ENCODE peak calls at places on chromosomes 12 and 14, in eight cellular contexts. One of them, this sample, is unnamed.

GRCh38 chr12:98869886-98870285 is 224.8 kb downstream of the APAF1 start:
- DNase-seq in smooth muscle cell of the brain vasculature: no peak
- DNase-seq in Caki2: no peak
- DNase-seq in B cell: no peak
- DNase-seq in NCI-H2171 treated with DMSO at 0.1 percent for 48 hours: no peak
- DNase-seq in cardiac septum: no peak
- DNase-seq in HT-29: no peak
- DNase-seq in HepG2: no peak
- DNase-seq in this sample: no peak

GRCh38 chr14:30034049-30034635 is 106.5 kb upstream of the PRKD1 start:
- DNase-seq in smooth muscle cell of the brain vasculature: no peak
- DNase-seq in Caki2: no peak
- DNase-seq in B cell: no peak
- DNase-seq in NCI-H2171 treated with DMSO at 0.1 percent for 48 hours: peak; percentile 80
- DNase-seq in cardiac septum: no peak
- DNase-seq in HT-29: no peak
- DNase-seq in HepG2: no peak
- DNase-seq in this sample: no peak

GRCh38 chr14:69797573-69798338 is 715 bp upstream of the SLC10A1 start:
- DNase-seq in smooth muscle cell of the brain vasculature: no peak
- DNase-seq in Caki2: no peak
- DNase-seq in B cell: no peak
- DNase-seq in NCI-H2171 treated with DMSO at 0.1 percent for 48 hours: no peak
- DNase-seq in cardiac septum: no peak
- DNase-seq in HT-29: no peak
- DNase-seq in HepG2: no peak
- DNase-seq in this sample: no peak

GRCh38 chr12:31479516-31480210 is 111.3 kb downstream of the DENND5B start:
- DNase-seq in smooth muscle cell of the brain vasculature: no peak
- DNase-seq in Caki2: no peak
- DNase-seq in B cell: no peak
- DNase-seq in NCI-H2171 treated with DMSO at 0.1 percent for 48 hours: no peak
- DNase-seq in cardiac septum: no peak
- DNase-seq in HT-29: no peak
- DNase-seq in HepG2: no peak
- DNase-seq in this sample: no peak

GRCh38 chr14:89473569-89473968 is 56.5 kb upstream of the FOXN3 start:
- DNase-seq in smooth muscle cell of the brain vasculature: no peak
- DNase-seq in Caki2: no peak
- DNase-seq in B cell: no peak
- DNase-seq in NCI-H2171 treated with DMSO at 0.1 percent for 48 hours: no peak
- DNase-seq in cardiac septum: no peak
- DNase-seq in HT-29: no peak
- DNase-seq in HepG2: no peak
- DNase-seq in this sample: no peak

GRCh38 chr14:92408186-92408585 is 85.2 kb downstream of the SLC24A4 start:
- DNase-seq in smooth muscle cell of the brain vasculature: no peak
- DNase-seq in Caki2: no peak
- DNase-seq in B cell: no peak
- DNase-seq in NCI-H2171 treated with DMSO at 0.1 percent for 48 hours: no peak
- DNase-seq in cardiac septum: no peak
- DNase-seq in HT-29: no peak
- DNase-seq in HepG2: no peak
- DNase-seq in this sample: no peak

GRCh38 chr12:16499617-16500016 is 106.3 kb downstream of the LMO3 start:
- DNase-seq in smooth muscle cell of the brain vasculature: no peak
- DNase-seq in Caki2: no peak
- DNase-seq in B cell: no peak
- DNase-seq in NCI-H2171 treated with DMSO at 0.1 percent for 48 hours: no peak
- DNase-seq in cardiac septum: no peak
- DNase-seq in HT-29: no peak
- DNase-seq in HepG2: no peak
- DNase-seq in this sample: no peak

GRCh38 chr12:57175428-57176138 is 28.2 kb upstream of the LRP1-AS start:
- DNase-seq in smooth muscle cell of the brain vasculature: no peak
- DNase-seq in Caki2: no peak
- DNase-seq in B cell: no peak
- DNase-seq in NCI-H2171 treated with DMSO at 0.1 percent for 48 hours: no peak
- DNase-seq in cardiac septum: no peak
- DNase-seq in HT-29: peak; percentile 93
- DNase-seq in HepG2: peak; percentile 39
- DNase-seq in this sample: no peak

GRCh38 chr12:24754690-24755638 is 193.9 kb downstream of the BCAT1 start:
- DNase-seq in smooth muscle cell of the brain vasculature: no peak
- DNase-seq in Caki2: no peak
- DNase-seq in B cell: no peak
- DNase-seq in NCI-H2171 treated with DMSO at 0.1 percent for 48 hours: no peak
- DNase-seq in cardiac septum: no peak
- DNase-seq in HT-29: no peak
- DNase-seq in HepG2: peak; percentile 94
- DNase-seq in this sample: no peak

GRCh38 chr12:53062011-53062961 is 12.4 kb downstream of the TNS2 start:
- DNase-seq in smooth muscle cell of the brain vasculature: no peak
- DNase-seq in Caki2: no peak
- DNase-seq in B cell: peak; percentile 32
- DNase-seq in NCI-H2171 treated with DMSO at 0.1 percent for 48 hours: peak; percentile 48
- DNase-seq in cardiac septum: peak; percentile 70
- DNase-seq in HT-29: no peak
- DNase-seq in HepG2: no peak
- DNase-seq in this sample: no peak

GRCh38 chr12:92277795-92278194 is 132.1 kb upstream of the BTG1 start:
- DNase-seq in smooth muscle cell of the brain vasculature: no peak
- DNase-seq in Caki2: no peak
- DNase-seq in B cell: no peak
- DNase-seq in NCI-H2171 treated with DMSO at 0.1 percent for 48 hours: no peak
- DNase-seq in cardiac septum: no peak
- DNase-seq in HT-29: no peak
- DNase-seq in HepG2: no peak
- DNase-seq in this sample: no peak

GRCh38 chr12:24664151-24664550 is 284.8 kb downstream of the BCAT1 start:
- DNase-seq in smooth muscle cell of the brain vasculature: no peak
- DNase-seq in Caki2: no peak
- DNase-seq in B cell: no peak
- DNase-seq in NCI-H2171 treated with DMSO at 0.1 percent for 48 hours: no peak
- DNase-seq in cardiac septum: no peak
- DNase-seq in HT-29: no peak
- DNase-seq in HepG2: no peak
- DNase-seq in this sample: no peak

GRCh38 chr12:50749459-50749882 is 14.4 kb upstream of the ATF1 start:
- DNase-seq in smooth muscle cell of the brain vasculature: no peak
- DNase-seq in Caki2: no peak
- DNase-seq in B cell: no peak
- DNase-seq in NCI-H2171 treated with DMSO at 0.1 percent for 48 hours: no peak
- DNase-seq in cardiac septum: no peak
- DNase-seq in HT-29: no peak
- DNase-seq in HepG2: no peak
- DNase-seq in this sample: no peak

GRCh38 chr14:83419420-83419819 is 1885.8 kb upstream of the SEL1L start:
- DNase-seq in smooth muscle cell of the brain vasculature: no peak
- DNase-seq in Caki2: no peak
- DNase-seq in B cell: no peak
- DNase-seq in NCI-H2171 treated with DMSO at 0.1 percent for 48 hours: no peak
- DNase-seq in cardiac septum: no peak
- DNase-seq in HT-29: no peak
- DNase-seq in HepG2: no peak
- DNase-seq in this sample: no peak

GRCh38 chr12:93466625-93467350 is 526 bp upstream of the MRPL42 start:
- DNase-seq in smooth muscle cell of the brain vasculature: no peak
- DNase-seq in Caki2: no peak
- DNase-seq in B cell: no peak
- DNase-seq in NCI-H2171 treated with DMSO at 0.1 percent for 48 hours: no peak
- DNase-seq in cardiac septum: no peak
- DNase-seq in HT-29: no peak
- DNase-seq in HepG2: no peak
- DNase-seq in this sample: no peak

GRCh38 chr14:88363624-88364023 is 21.8 kb upstream of the SPATA7 start:
- DNase-seq in smooth muscle cell of the brain vasculature: no peak
- DNase-seq in Caki2: no peak
- DNase-seq in B cell: no peak
- DNase-seq in NCI-H2171 treated with DMSO at 0.1 percent for 48 hours: no peak
- DNase-seq in cardiac septum: no peak
- DNase-seq in HT-29: no peak
- DNase-seq in HepG2: no peak
- DNase-seq in this sample: no peak

GRCh38 chr12:25855716-25856115 is 102.8 kb upstream of the RASSF8 start:
- DNase-seq in smooth muscle cell of the brain vasculature: no peak
- DNase-seq in Caki2: no peak
- DNase-seq in B cell: no peak
- DNase-seq in NCI-H2171 treated with DMSO at 0.1 percent for 48 hours: no peak
- DNase-seq in cardiac septum: no peak
- DNase-seq in HT-29: no peak
- DNase-seq in HepG2: no peak
- DNase-seq in this sample: no peak

GRCh38 chr12:125254856-125255255 is 189.6 kb downstream of the AACS start:
- DNase-seq in smooth muscle cell of the brain vasculature: no peak
- DNase-seq in Caki2: no peak
- DNase-seq in B cell: no peak
- DNase-seq in NCI-H2171 treated with DMSO at 0.1 percent for 48 hours: no peak
- DNase-seq in cardiac septum: no peak
- DNase-seq in HT-29: no peak
- DNase-seq in HepG2: no peak
- DNase-seq in this sample: no peak

GRCh38 chr12:39764944-39765560 is 145.4 kb upstream of the ABCD2 start:
- DNase-seq in smooth muscle cell of the brain vasculature: peak; percentile 13
- DNase-seq in Caki2: peak; percentile 16
- DNase-seq in B cell: no peak
- DNase-seq in NCI-H2171 treated with DMSO at 0.1 percent for 48 hours: peak; percentile 35
- DNase-seq in cardiac septum: no peak
- DNase-seq in HT-29: peak; percentile 25
- DNase-seq in HepG2: peak; percentile 12
- DNase-seq in this sample: no peak

GRCh38 chr12:110185626-110186025 is 61.5 kb downstream of the IFT81 start:
- DNase-seq in smooth muscle cell of the brain vasculature: no peak
- DNase-seq in Caki2: no peak
- DNase-seq in B cell: no peak
- DNase-seq in NCI-H2171 treated with DMSO at 0.1 percent for 48 hours: no peak
- DNase-seq in cardiac septum: no peak
- DNase-seq in HT-29: no peak
- DNase-seq in HepG2: no peak
- DNase-seq in this sample: no peak

GRCh38 chr14:54981698-54982097 is 45.2 kb downstream of the WDHD1 start:
- DNase-seq in smooth muscle cell of the brain vasculature: no peak
- DNase-seq in Caki2: no peak
- DNase-seq in B cell: no peak
- DNase-seq in NCI-H2171 treated with DMSO at 0.1 percent for 48 hours: peak; percentile 18
- DNase-seq in cardiac septum: no peak
- DNase-seq in HT-29: peak; percentile 1
- DNase-seq in HepG2: no peak
- DNase-seq in this sample: no peak

GRCh38 chr12:88600272-88600671 is 20.0 kb upstream of the KITLG start:
- DNase-seq in smooth muscle cell of the brain vasculature: no peak
- DNase-seq in Caki2: peak; percentile 6
- DNase-seq in B cell: no peak
- DNase-seq in NCI-H2171 treated with DMSO at 0.1 percent for 48 hours: no peak
- DNase-seq in cardiac septum: no peak
- DNase-seq in HT-29: no peak
- DNase-seq in HepG2: no peak
- DNase-seq in this sample: no peak

GRCh38 chr14:63726499-63726898 is 1.4 kb downstream of the SGPP1 start:
- DNase-seq in smooth muscle cell of the brain vasculature: no peak
- DNase-seq in Caki2: no peak
- DNase-seq in B cell: no peak
- DNase-seq in NCI-H2171 treated with DMSO at 0.1 percent for 48 hours: no peak
- DNase-seq in cardiac septum: no peak
- DNase-seq in HT-29: no peak
- DNase-seq in HepG2: peak; percentile 17
- DNase-seq in this sample: no peak

GRCh38 chr12:6451348-6452244 is at the start of gene TAPBPL:
- DNase-seq in smooth muscle cell of the brain vasculature: peak; percentile 46
- DNase-seq in Caki2: peak; percentile 83
- DNase-seq in B cell: peak; percentile 85
- DNase-seq in NCI-H2171 treated with DMSO at 0.1 percent for 48 hours: peak; percentile 100
- DNase-seq in cardiac septum: peak; percentile 92
- DNase-seq in HT-29: peak; percentile 70
- DNase-seq in HepG2: peak; percentile 89
- DNase-seq in this sample: peak; percentile 77

GRCh38 chr12:26150737-26151450 is 26.1 kb upstream of the BHLHE41 start:
- DNase-seq in smooth muscle cell of the brain vasculature: no peak
- DNase-seq in Caki2: no peak
- DNase-seq in B cell: no peak
- DNase-seq in NCI-H2171 treated with DMSO at 0.1 percent for 48 hours: no peak
- DNase-seq in cardiac septum: no peak
- DNase-seq in HT-29: no peak
- DNase-seq in HepG2: no peak
- DNase-seq in this sample: no peak

GRCh38 chr12:19288603-19289244 is 150.6 kb upstream of the AEBP2 start:
- DNase-seq in smooth muscle cell of the brain vasculature: no peak
- DNase-seq in Caki2: peak; percentile 48
- DNase-seq in B cell: no peak
- DNase-seq in NCI-H2171 treated with DMSO at 0.1 percent for 48 hours: peak; percentile 45
- DNase-seq in cardiac septum: no peak
- DNase-seq in HT-29: peak; percentile 51
- DNase-seq in HepG2: peak; percentile 32
- DNase-seq in this sample: no peak

GRCh38 chr14:68654471-68654941 is 138.4 kb downstream of the ZFP36L1 start:
- DNase-seq in smooth muscle cell of the brain vasculature: no peak
- DNase-seq in Caki2: no peak
- DNase-seq in B cell: no peak
- DNase-seq in NCI-H2171 treated with DMSO at 0.1 percent for 48 hours: peak; percentile 17
- DNase-seq in cardiac septum: peak; percentile 31
- DNase-seq in HT-29: no peak
- DNase-seq in HepG2: no peak
- DNase-seq in this sample: no peak

GRCh38 chr12:92139634-92140555 is 5.8 kb downstream of the BTG1 start:
- DNase-seq in smooth muscle cell of the brain vasculature: no peak
- DNase-seq in Caki2: peak; percentile 50
- DNase-seq in B cell: no peak
- DNase-seq in NCI-H2171 treated with DMSO at 0.1 percent for 48 hours: no peak
- DNase-seq in cardiac septum: no peak
- DNase-seq in HT-29: peak; percentile 20
- DNase-seq in HepG2: no peak
- DNase-seq in this sample: no peak

GRCh38 chr14:42140831-42141279 is 534.2 kb downstream of the LRFN5 start:
- DNase-seq in smooth muscle cell of the brain vasculature: no peak
- DNase-seq in Caki2: peak; percentile 61
- DNase-seq in B cell: no peak
- DNase-seq in NCI-H2171 treated with DMSO at 0.1 percent for 48 hours: no peak
- DNase-seq in cardiac septum: no peak
- DNase-seq in HT-29: no peak
- DNase-seq in HepG2: no peak
- DNase-seq in this sample: no peak

GRCh38 chr12:106080111-106080732 is 58.5 kb downstream of the NUAK1 start:
- DNase-seq in smooth muscle cell of the brain vasculature: no peak
- DNase-seq in Caki2: peak; percentile 41
- DNase-seq in B cell: no peak
- DNase-seq in NCI-H2171 treated with DMSO at 0.1 percent for 48 hours: no peak
- DNase-seq in cardiac septum: no peak
- DNase-seq in HT-29: no peak
- DNase-seq in HepG2: no peak
- DNase-seq in this sample: no peak

GRCh38 chr12:130713581-130713991 is 2.5 kb downstream of the RIMBP2 start:
- DNase-seq in smooth muscle cell of the brain vasculature: no peak
- DNase-seq in Caki2: no peak
- DNase-seq in B cell: no peak
- DNase-seq in NCI-H2171 treated with DMSO at 0.1 percent for 48 hours: peak; percentile 68
- DNase-seq in cardiac septum: no peak
- DNase-seq in HT-29: no peak
- DNase-seq in HepG2: no peak
- DNase-seq in this sample: no peak

GRCh38 chr12:111410229-111411186 is 4.8 kb downstream of the SH2B3 start:
- DNase-seq in smooth muscle cell of the brain vasculature: no peak
- DNase-seq in Caki2: no peak
- DNase-seq in B cell: no peak
- DNase-seq in NCI-H2171 treated with DMSO at 0.1 percent for 48 hours: no peak
- DNase-seq in cardiac septum: no peak
- DNase-seq in HT-29: no peak
- DNase-seq in HepG2: no peak
- DNase-seq in this sample: no peak